ENCODE peak calls at places on chromosomes 7 and 10, in five cellular contexts. J is IMR-90, V is neural progenitor cell, A is lower lobe of right lung, Z is left lung. U is an unnamed sample.

GRCh38 chr10:26805567-26806245 is 55.1 kb downstream of the ABI1 start:
- DNase-seq in J (peak), Z (no peak), A (no peak), V (no peak), U (no peak)

GRCh38 chr7:22204312-22204711 is 152.6 kb downstream of the RAPGEF5 start:
- DNase-seq in A (no peak), J (peak), V (no peak), Z (no peak), U (no peak)

GRCh38 chr10:60669491-60669890 is 108.8 kb upstream of the CDK1 start:
- DNase-seq in V (no peak), A (no peak), Z (no peak), J (no peak), U (no peak)

GRCh38 chr7:111392294-111392693 is 170.0 kb downstream of the IMMP2L start:
- DNase-seq in V (no peak), Z (no peak), J (no peak), A (no peak), U (no peak)

GRCh38 chr10:76251773-76252617 is 820.6 kb downstream of the LRMDA start:
- DNase-seq in Z (no peak), A (peak), V (no peak), J (peak), U (no peak)

GRCh38 chr7:151367304-151367703 is 25.7 kb downstream of the NUB1 start:
- DNase-seq in V (no peak), Z (no peak), A (no peak), J (peak), U (no peak)

GRCh38 chr10:1413823-1414222 is 323.5 kb downstream of the ADARB2 start:
- DNase-seq in V (no peak), Z (no peak), J (no peak), A (no peak), U (no peak)

GRCh38 chr7:106717997-106718871 is 57.3 kb upstream of the CCDC71L start:
- DNase-seq in Z (no peak), J (peak), V (no peak), A (no peak), U (no peak)

GRCh38 chr10:47404446-47404845 is 20.4 kb upstream of the ZNF488 start:
- DNase-seq in J (no peak), V (no peak), Z (peak), A (no peak), U (no peak)

GRCh38 chr10:13815766-13816165 is 229.0 kb downstream of the PRPF18 start:
- DNase-seq in Z (no peak), V (no peak), A (no peak), J (peak), U (no peak)

GRCh38 chr7:139355320-139355719 is 4.4 kb upstream of the LUC7L2 start:
- DNase-seq in V (no peak), J (no peak), A (no peak), Z (no peak), U (no peak)

GRCh38 chr7:84232653-84233052 is 38.1 kb upstream of the SEMA3A start:
- DNase-seq in V (peak), J (peak), Z (no peak), A (no peak), U (no peak)

GRCh38 chr7:80829527-80829926 is 89.3 kb downstream of the SEMA3C start:
- DNase-seq in J (no peak), V (no peak), Z (no peak), A (no peak), U (no peak)

GRCh38 chr10:98848361-98848760 is 387.3 kb downstream of the HPSE2 start:
- DNase-seq in V (no peak), Z (no peak), A (no peak), J (no peak), U (no peak)

GRCh38 chr7:82593780-82594179 is 150.2 kb upstream of the CACNA2D1 start:
- DNase-seq in J (peak), Z (no peak), A (no peak), V (no peak), U (no peak)

GRCh38 chr10:120505866-120506265 is 48.8 kb downstream of the PLPP4 start:
- DNase-seq in V (no peak), Z (no peak), A (no peak), J (no peak), U (no peak)

GRCh38 chr10:108685863-108686531 is 1237.3 kb downstream of the XPNPEP1 start:
- DNase-seq in J (no peak), V (no peak), A (no peak), Z (no peak), U (no peak)

GRCh38 chr7:24830440-24831050 is 73.3 kb upstream of the GSDME start:
- DNase-seq in A (no peak), Z (no peak), V (no peak), J (no peak), U (no peak)
- H3K27ac ChIP-seq in A (no peak), Z (peak), V (no peak), J (no peak), U (peak)

DNA sequence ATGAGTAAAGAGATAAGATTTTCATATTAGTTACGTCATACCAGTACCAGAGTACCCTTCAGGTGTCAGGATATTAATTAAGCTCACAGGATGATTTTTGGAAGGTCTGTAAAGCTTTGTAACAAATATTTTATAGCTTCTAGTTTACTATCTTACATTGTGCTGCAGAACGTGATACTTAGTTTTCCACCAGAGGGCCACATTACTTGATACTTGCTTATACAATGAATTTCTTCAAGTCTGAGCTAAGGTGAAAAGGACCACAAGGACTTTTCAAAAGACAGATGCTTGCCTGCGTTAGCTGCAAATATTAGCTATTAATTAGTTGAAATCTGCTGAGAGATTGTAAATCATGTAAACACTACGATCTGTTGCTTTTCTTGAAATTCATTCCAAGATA is 12.2 kb downstream of the FOXP2 start:
- DNase-seq in J (peak), V (peak), Z (no peak), A (no peak), U (no peak)
- TF ChIP-seq CTCF in J (peak), V (peak), Z (no peak), A (no peak), U (peak)

DNA sequence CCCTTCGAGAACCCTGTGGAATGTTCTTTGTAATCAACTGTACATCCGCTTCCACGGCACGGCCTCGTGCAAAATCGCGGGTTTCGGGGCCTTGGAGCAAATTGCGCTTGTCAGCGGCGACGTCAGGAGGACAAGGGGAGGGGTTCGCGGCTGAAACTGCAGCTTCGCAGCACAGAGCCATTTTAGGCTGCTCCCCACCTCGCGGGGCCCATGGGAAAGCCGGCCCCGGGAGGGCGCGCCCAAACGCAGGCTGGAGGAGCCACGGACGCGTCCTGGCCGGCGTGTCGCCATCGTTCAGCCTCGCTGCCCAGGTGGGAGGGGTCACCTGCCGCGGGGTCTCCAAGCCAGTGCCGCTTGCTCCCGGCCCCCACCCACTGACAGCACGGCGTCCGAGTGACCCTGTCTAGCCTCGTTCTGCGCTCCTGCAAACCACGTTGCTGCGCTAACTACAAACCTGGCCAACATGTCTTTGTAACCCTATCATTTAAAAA is 2.8 kb downstream of the SFMBT2 start:
- DNase-seq in A (peak), V (peak), Z (peak), J (no peak), U (peak)
- H3K4me3 ChIP-seq in A (peak), V (peak), Z (peak), J (peak), U (peak)

DNA sequence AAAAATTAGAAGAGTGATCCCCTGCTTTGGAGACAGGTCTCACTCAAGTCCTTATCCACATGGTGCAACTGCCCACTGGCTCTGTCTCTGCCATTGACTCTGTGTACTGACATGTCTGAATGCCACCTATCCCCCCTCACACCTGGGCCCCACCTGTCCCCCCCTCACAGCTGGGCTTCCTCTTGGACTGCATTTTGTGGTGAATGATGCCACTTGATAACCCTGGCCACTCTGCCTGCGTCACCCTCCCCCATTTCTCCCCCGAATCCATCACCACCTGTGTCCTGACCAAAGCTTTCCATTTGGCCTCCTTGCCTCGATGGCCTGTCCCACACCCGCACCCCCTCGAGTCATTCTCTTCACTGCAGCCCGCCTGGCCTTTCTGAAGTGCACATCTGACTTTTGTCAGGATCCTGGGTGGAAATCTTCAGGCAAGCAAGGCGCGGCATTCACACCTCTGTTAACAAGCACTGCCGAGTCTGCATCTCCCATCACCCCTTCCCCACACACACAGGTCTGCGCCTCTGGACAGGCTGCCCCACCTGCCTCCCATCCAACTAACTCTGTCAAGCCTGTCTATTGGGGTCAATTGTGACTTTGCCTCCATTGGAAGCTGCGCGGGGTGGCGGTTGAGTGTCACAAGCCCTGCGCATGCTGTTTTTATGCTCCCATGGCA is 175.3 kb upstream of the KLF14 start:
- DNase-seq in A (no peak), J (no peak), Z (no peak), V (no peak), U (no peak)
- H3K27ac ChIP-seq in A (peak), J (peak), Z (peak), V (no peak), U (no peak)

DNA sequence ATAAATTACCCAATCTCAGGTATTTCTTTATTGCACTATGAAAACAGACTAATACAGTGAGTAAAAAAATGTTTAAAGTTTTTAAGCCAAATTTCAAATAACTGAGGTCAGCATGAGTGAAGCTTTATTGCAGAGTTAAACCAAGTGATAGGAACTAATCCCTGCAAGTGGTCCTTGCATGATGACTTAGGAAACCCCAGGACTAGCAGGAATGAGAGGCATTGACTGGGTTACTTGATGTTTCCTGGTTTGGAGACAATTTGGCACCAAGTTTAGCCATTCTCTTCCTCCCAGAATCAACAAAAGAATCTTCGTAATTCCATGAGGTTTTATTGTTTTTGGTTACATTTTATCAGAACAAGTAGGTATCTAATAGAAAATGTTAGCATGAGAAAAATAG is 194.2 kb downstream of the BICC1 start:
- DNase-seq in Z (no peak), A (no peak), V (no peak), J (no peak), U (no peak)
- TF ChIP-seq CTCF in Z (no peak), A (no peak), V (no peak), J (no peak), U (no peak)

DNA sequence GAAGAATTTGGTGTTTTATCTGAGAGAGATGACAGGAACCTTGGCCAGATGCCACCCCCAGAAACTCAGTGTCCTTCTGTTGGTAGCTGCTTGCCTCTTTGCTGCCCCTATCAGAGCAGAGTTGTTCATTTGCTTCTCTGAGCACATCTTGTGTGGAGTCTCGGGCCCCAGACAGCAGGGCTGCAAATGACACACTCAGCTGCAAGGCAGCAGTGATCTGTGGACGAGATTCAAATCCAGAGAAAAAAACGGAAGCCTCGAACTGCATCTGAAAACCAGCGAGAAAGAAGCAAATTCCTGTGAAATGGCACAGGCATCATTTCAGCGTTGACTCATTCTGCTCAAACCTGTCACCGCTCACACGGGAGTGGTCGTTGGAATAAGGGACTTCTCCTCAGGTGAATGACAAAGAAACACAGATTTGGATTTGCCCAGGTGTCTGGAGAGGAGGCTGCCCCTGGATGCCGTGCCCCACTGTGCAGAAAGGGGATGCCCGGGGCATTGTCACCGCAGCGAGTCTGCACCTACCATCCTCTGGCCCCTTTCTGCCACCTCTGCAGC is 144.7 kb downstream of the PFKFB3 start:
- DNase-seq in V (no peak), A (no peak), J (peak), Z (no peak), U (peak)
- H3K4me3 ChIP-seq in V (no peak), A (no peak), J (no peak), Z (no peak), U (peak)

U was measured in dorsolateral prefrontal cortex.